ENCODE peak calls at places on chromosomes 11 and 22, in nine cellular contexts. One of them, this sample, is unnamed.

GRCh38 chr11:44755553-44756505 is 29.1 kb downstream of the TSPAN18 start:
- DNase-seq in T-cell: no peak
- DNase-seq in naive thymus-derived CD8-positive, alpha-beta T cell: no peak
- DNase-seq in stimulated activated naive CD4-positive, alpha-beta T cell: no peak
- DNase-seq in activated CD8-positive, alpha-beta memory T cell treated with anti-CD3 and anti-CD28 coated beads, Interleukin-2, amount 50 U/mL, for 4 hours: no peak
- DNase-seq in right lobe of liver: peak; percentile 33
- DNase-seq in activated CD4-positive, alpha-beta memory T cell treated with anti-CD3 and anti-CD28 coated beads, Interleukin-2, amount 10 ng/mL, durations not matched to agents 7 days and 5 days: no peak
- DNase-seq in mesothelial cell of epicardium: no peak
- DNase-seq in H1: no peak
- DNase-seq in this sample: no peak

GRCh38 chr11:8209208-8209807 is 40.5 kb upstream of the RIC3 start:
- DNase-seq in T-cell: no peak
- DNase-seq in mesothelial cell of epicardium: peak; percentile 31
- DNase-seq in activated CD8-positive, alpha-beta memory T cell treated with anti-CD3 and anti-CD28 coated beads, Interleukin-2, amount 50 U/mL, for 4 hours: no peak
- DNase-seq in stimulated activated naive CD4-positive, alpha-beta T cell: no peak
- DNase-seq in activated CD4-positive, alpha-beta memory T cell treated with anti-CD3 and anti-CD28 coated beads, Interleukin-2, amount 10 ng/mL, durations not matched to agents 7 days and 5 days: peak; percentile 23
- DNase-seq in naive thymus-derived CD8-positive, alpha-beta T cell: no peak
- DNase-seq in H1: peak; percentile 92
- DNase-seq in right lobe of liver: no peak
- DNase-seq in this sample: no peak

GRCh38 chr22:35299217-35299716 is 427 bp upstream of the TOM1 start:
- DNase-seq in activated CD8-positive, alpha-beta memory T cell treated with anti-CD3 and anti-CD28 coated beads, Interleukin-2, amount 50 U/mL, for 4 hours: no peak
- DNase-seq in naive thymus-derived CD8-positive, alpha-beta T cell: peak; percentile 12
- DNase-seq in H1: no peak
- DNase-seq in right lobe of liver: no peak
- DNase-seq in T-cell: peak; percentile 38
- DNase-seq in stimulated activated naive CD4-positive, alpha-beta T cell: no peak
- DNase-seq in mesothelial cell of epicardium: no peak
- DNase-seq in activated CD4-positive, alpha-beta memory T cell treated with anti-CD3 and anti-CD28 coated beads, Interleukin-2, amount 10 ng/mL, durations not matched to agents 7 days and 5 days: no peak
- DNase-seq in this sample: no peak

GRCh38 chr22:39699631-39700348 is 129.2 kb downstream of the CACNA1I start:
- DNase-seq in activated CD8-positive, alpha-beta memory T cell treated with anti-CD3 and anti-CD28 coated beads, Interleukin-2, amount 50 U/mL, for 4 hours: no peak
- DNase-seq in stimulated activated naive CD4-positive, alpha-beta T cell: no peak
- DNase-seq in T-cell: no peak
- DNase-seq in mesothelial cell of epicardium: no peak
- DNase-seq in right lobe of liver: no peak
- DNase-seq in H1: no peak
- DNase-seq in activated CD4-positive, alpha-beta memory T cell treated with anti-CD3 and anti-CD28 coated beads, Interleukin-2, amount 10 ng/mL, durations not matched to agents 7 days and 5 days: no peak
- DNase-seq in naive thymus-derived CD8-positive, alpha-beta T cell: no peak
- DNase-seq in this sample: no peak

GRCh38 chr11:117462848-117463247 is 135.2 kb downstream of the CEP164 start:
- DNase-seq in mesothelial cell of epicardium: no peak
- DNase-seq in T-cell: no peak
- DNase-seq in naive thymus-derived CD8-positive, alpha-beta T cell: no peak
- DNase-seq in activated CD4-positive, alpha-beta memory T cell treated with anti-CD3 and anti-CD28 coated beads, Interleukin-2, amount 10 ng/mL, durations not matched to agents 7 days and 5 days: no peak
- DNase-seq in right lobe of liver: no peak
- DNase-seq in stimulated activated naive CD4-positive, alpha-beta T cell: no peak
- DNase-seq in activated CD8-positive, alpha-beta memory T cell treated with anti-CD3 and anti-CD28 coated beads, Interleukin-2, amount 50 U/mL, for 4 hours: no peak
- DNase-seq in H1: no peak
- DNase-seq in this sample: no peak

GRCh38 chr11:35318977-35319925 is 100.1 kb downstream of the SLC1A2 start:
- DNase-seq in right lobe of liver: no peak
- DNase-seq in stimulated activated naive CD4-positive, alpha-beta T cell: no peak
- DNase-seq in activated CD8-positive, alpha-beta memory T cell treated with anti-CD3 and anti-CD28 coated beads, Interleukin-2, amount 50 U/mL, for 4 hours: no peak
- DNase-seq in mesothelial cell of epicardium: no peak
- DNase-seq in naive thymus-derived CD8-positive, alpha-beta T cell: no peak
- DNase-seq in activated CD4-positive, alpha-beta memory T cell treated with anti-CD3 and anti-CD28 coated beads, Interleukin-2, amount 10 ng/mL, durations not matched to agents 7 days and 5 days: no peak
- DNase-seq in T-cell: no peak
- DNase-seq in H1: no peak
- DNase-seq in this sample: no peak

GRCh38 chr11:105466582-105467228 is 143.2 kb upstream of the GRIA4 start:
- DNase-seq in activated CD4-positive, alpha-beta memory T cell treated with anti-CD3 and anti-CD28 coated beads, Interleukin-2, amount 10 ng/mL, durations not matched to agents 7 days and 5 days: no peak
- DNase-seq in activated CD8-positive, alpha-beta memory T cell treated with anti-CD3 and anti-CD28 coated beads, Interleukin-2, amount 50 U/mL, for 4 hours: no peak
- DNase-seq in H1: no peak
- DNase-seq in stimulated activated naive CD4-positive, alpha-beta T cell: no peak
- DNase-seq in T-cell: no peak
- DNase-seq in naive thymus-derived CD8-positive, alpha-beta T cell: no peak
- DNase-seq in mesothelial cell of epicardium: no peak
- DNase-seq in right lobe of liver: no peak
- DNase-seq in this sample: no peak

GRCh38 chr11:68934666-68935065 is 31.0 kb downstream of the IGHMBP2 start:
- DNase-seq in H1: no peak
- DNase-seq in activated CD4-positive, alpha-beta memory T cell treated with anti-CD3 and anti-CD28 coated beads, Interleukin-2, amount 10 ng/mL, durations not matched to agents 7 days and 5 days: no peak
- DNase-seq in T-cell: no peak
- DNase-seq in right lobe of liver: no peak
- DNase-seq in mesothelial cell of epicardium: no peak
- DNase-seq in naive thymus-derived CD8-positive, alpha-beta T cell: no peak
- DNase-seq in activated CD8-positive, alpha-beta memory T cell treated with anti-CD3 and anti-CD28 coated beads, Interleukin-2, amount 50 U/mL, for 4 hours: no peak
- DNase-seq in stimulated activated naive CD4-positive, alpha-beta T cell: no peak
- DNase-seq in this sample: no peak

GRCh38 chr11:118238947-118239346 is 13.2 kb downstream of the MPZL3 start:
- DNase-seq in activated CD8-positive, alpha-beta memory T cell treated with anti-CD3 and anti-CD28 coated beads, Interleukin-2, amount 50 U/mL, for 4 hours: no peak
- DNase-seq in H1: no peak
- DNase-seq in activated CD4-positive, alpha-beta memory T cell treated with anti-CD3 and anti-CD28 coated beads, Interleukin-2, amount 10 ng/mL, durations not matched to agents 7 days and 5 days: no peak
- DNase-seq in naive thymus-derived CD8-positive, alpha-beta T cell: no peak
- DNase-seq in right lobe of liver: peak; percentile 59
- DNase-seq in stimulated activated naive CD4-positive, alpha-beta T cell: no peak
- DNase-seq in mesothelial cell of epicardium: no peak
- DNase-seq in T-cell: no peak
- DNase-seq in this sample: no peak

GRCh38 chr22:48503876-48504275 is 1323.8 kb downstream of the BRD1 start:
- DNase-seq in activated CD8-positive, alpha-beta memory T cell treated with anti-CD3 and anti-CD28 coated beads, Interleukin-2, amount 50 U/mL, for 4 hours: no peak
- DNase-seq in H1: no peak
- DNase-seq in stimulated activated naive CD4-positive, alpha-beta T cell: no peak
- DNase-seq in naive thymus-derived CD8-positive, alpha-beta T cell: no peak
- DNase-seq in T-cell: no peak
- DNase-seq in activated CD4-positive, alpha-beta memory T cell treated with anti-CD3 and anti-CD28 coated beads, Interleukin-2, amount 10 ng/mL, durations not matched to agents 7 days and 5 days: no peak
- DNase-seq in right lobe of liver: no peak
- DNase-seq in mesothelial cell of epicardium: no peak
- DNase-seq in this sample: no peak

GRCh38 chr11:27290261-27290660 is 72.8 kb downstream of the CCDC34 start:
- DNase-seq in activated CD8-positive, alpha-beta memory T cell treated with anti-CD3 and anti-CD28 coated beads, Interleukin-2, amount 50 U/mL, for 4 hours: no peak
- DNase-seq in activated CD4-positive, alpha-beta memory T cell treated with anti-CD3 and anti-CD28 coated beads, Interleukin-2, amount 10 ng/mL, durations not matched to agents 7 days and 5 days: no peak
- DNase-seq in mesothelial cell of epicardium: no peak
- DNase-seq in T-cell: no peak
- DNase-seq in right lobe of liver: no peak
- DNase-seq in H1: no peak
- DNase-seq in naive thymus-derived CD8-positive, alpha-beta T cell: no peak
- DNase-seq in stimulated activated naive CD4-positive, alpha-beta T cell: no peak
- DNase-seq in this sample: no peak

GRCh38 chr11:61118004-61118403 is 15.7 kb downstream of the CD5 start:
- DNase-seq in naive thymus-derived CD8-positive, alpha-beta T cell: no peak
- DNase-seq in activated CD8-positive, alpha-beta memory T cell treated with anti-CD3 and anti-CD28 coated beads, Interleukin-2, amount 50 U/mL, for 4 hours: no peak
- DNase-seq in stimulated activated naive CD4-positive, alpha-beta T cell: no peak
- DNase-seq in H1: no peak
- DNase-seq in T-cell: no peak
- DNase-seq in activated CD4-positive, alpha-beta memory T cell treated with anti-CD3 and anti-CD28 coated beads, Interleukin-2, amount 10 ng/mL, durations not matched to agents 7 days and 5 days: no peak
- DNase-seq in right lobe of liver: no peak
- DNase-seq in mesothelial cell of epicardium: no peak
- DNase-seq in this sample: no peak

This sample was measured in type B pancreatic cell.